ENCODE peak calls at places on chromosome 18, in eight cellular contexts. One of them, this sample, is unnamed. For H3K36me3, the result is how much of the 10 kb centered on the place peaks cover.

GRCh38 chr18:40877096-40877495 is 1077.9 kb upstream of the PIK3C3 start:
- DNase-seq in astrocyte: peak
- DNase-seq in prostate gland: no peak
- DNase-seq in OCI-LY7: no peak
- DNase-seq in CD4-positive, alpha-beta memory T cell: no peak
- DNase-seq in stomach: no peak
- DNase-seq in PC-9: no peak
- DNase-seq in Peyer's patch: no peak
- DNase-seq in this sample: no peak

GRCh38 chr18:36589857-36590543 is 238.8 kb downstream of the TPGS2 start:
- DNase-seq in astrocyte: peak
- DNase-seq in prostate gland: no peak
- DNase-seq in OCI-LY7: no peak
- DNase-seq in CD4-positive, alpha-beta memory T cell: no peak
- DNase-seq in stomach: no peak
- DNase-seq in PC-9: no peak
- DNase-seq in Peyer's patch: no peak
- DNase-seq in this sample: no peak

GRCh38 chr18:13680612-13681011 is 45.7 kb downstream of the FAM210A start:
- DNase-seq in astrocyte: no peak
- DNase-seq in prostate gland: no peak
- DNase-seq in OCI-LY7: no peak
- DNase-seq in CD4-positive, alpha-beta memory T cell: no peak
- DNase-seq in stomach: no peak
- DNase-seq in PC-9: no peak
- DNase-seq in Peyer's patch: no peak
- DNase-seq in this sample: no peak

GRCh38 chr18:25862881-25863600 is 227.4 kb downstream of the SS18 start:
- DNase-seq in astrocyte: no peak
- DNase-seq in prostate gland: no peak
- DNase-seq in OCI-LY7: no peak
- DNase-seq in CD4-positive, alpha-beta memory T cell: no peak
- DNase-seq in stomach: no peak
- DNase-seq in PC-9: no peak
- DNase-seq in Peyer's patch: no peak
- DNase-seq in this sample: no peak

GRCh38 chr18:61639886-61640285 is 252.9 kb downstream of the RNF152 start:
- DNase-seq in astrocyte: no peak
- DNase-seq in prostate gland: no peak
- DNase-seq in OCI-LY7: no peak
- DNase-seq in CD4-positive, alpha-beta memory T cell: no peak
- DNase-seq in stomach: no peak
- DNase-seq in PC-9: no peak
- DNase-seq in Peyer's patch: no peak
- DNase-seq in this sample: no peak

GRCh38 chr18:2963048-2963447 is 49.9 kb downstream of the LPIN2 start:
- DNase-seq in astrocyte: no peak
- DNase-seq in prostate gland: no peak
- DNase-seq in OCI-LY7: peak
- DNase-seq in CD4-positive, alpha-beta memory T cell: peak
- DNase-seq in stomach: no peak
- DNase-seq in PC-9: no peak
- DNase-seq in Peyer's patch: no peak
- DNase-seq in this sample: peak

GRCh38 chr18:3015203-3015590 is 2.3 kb upstream of the LPIN2 start:
- DNase-seq in astrocyte: peak
- DNase-seq in prostate gland: no peak
- DNase-seq in OCI-LY7: no peak
- DNase-seq in CD4-positive, alpha-beta memory T cell: no peak
- DNase-seq in stomach: no peak
- DNase-seq in PC-9: peak
- DNase-seq in Peyer's patch: no peak
- DNase-seq in this sample: no peak

GRCh38 chr18:72107647-72108046 is 436.5 kb downstream of the CBLN2 start:
- DNase-seq in astrocyte: peak
- DNase-seq in prostate gland: peak
- DNase-seq in OCI-LY7: no peak
- DNase-seq in CD4-positive, alpha-beta memory T cell: no peak
- DNase-seq in stomach: no peak
- DNase-seq in PC-9: no peak
- DNase-seq in Peyer's patch: no peak
- DNase-seq in this sample: no peak

GRCh38 chr18:44736664-44737063 is 56.0 kb downstream of the SETBP1 start:
- DNase-seq in astrocyte: no peak
- DNase-seq in prostate gland: no peak
- DNase-seq in OCI-LY7: no peak
- DNase-seq in CD4-positive, alpha-beta memory T cell: no peak
- DNase-seq in stomach: no peak
- DNase-seq in PC-9: peak
- DNase-seq in Peyer's patch: no peak
- DNase-seq in this sample: no peak

GRCh38 chr18:61702007-61702406 is 190.8 kb downstream of the RNF152 start:
- DNase-seq in astrocyte: peak
- DNase-seq in prostate gland: no peak
- DNase-seq in OCI-LY7: no peak
- DNase-seq in CD4-positive, alpha-beta memory T cell: no peak
- DNase-seq in stomach: no peak
- DNase-seq in PC-9: no peak
- DNase-seq in Peyer's patch: no peak
- DNase-seq in this sample: no peak

GRCh38 chr18:48330016-48330991 is 78.9 kb downstream of the ZBTB7C start:
- DNase-seq in astrocyte: peak
- DNase-seq in prostate gland: peak
- DNase-seq in OCI-LY7: no peak
- DNase-seq in CD4-positive, alpha-beta memory T cell: no peak
- DNase-seq in stomach: no peak
- DNase-seq in PC-9: peak
- DNase-seq in Peyer's patch: no peak
- DNase-seq in this sample: no peak

GRCh38 chr18:77115461-77115907 is 17.1 kb downstream of the MBP start:
- DNase-seq in astrocyte: no peak
- DNase-seq in prostate gland: no peak
- DNase-seq in OCI-LY7: no peak
- DNase-seq in CD4-positive, alpha-beta memory T cell: no peak
- DNase-seq in stomach: no peak
- DNase-seq in PC-9: no peak
- DNase-seq in Peyer's patch: no peak
- DNase-seq in this sample: no peak

GRCh38 chr18:77119851-77120491 is 12.6 kb downstream of the MBP start:
- DNase-seq in astrocyte: no peak
- DNase-seq in prostate gland: no peak
- DNase-seq in OCI-LY7: peak
- DNase-seq in CD4-positive, alpha-beta memory T cell: no peak
- DNase-seq in stomach: no peak
- DNase-seq in PC-9: no peak
- DNase-seq in Peyer's patch: no peak
- DNase-seq in this sample: no peak

GRCh38 chr18:77119101-77119850 is 13.3 kb downstream of the MBP start:
- DNase-seq in astrocyte: no peak
- DNase-seq in prostate gland: no peak
- DNase-seq in OCI-LY7: no peak
- DNase-seq in CD4-positive, alpha-beta memory T cell: no peak
- DNase-seq in stomach: no peak
- DNase-seq in PC-9: no peak
- DNase-seq in Peyer's patch: peak
- DNase-seq in this sample: no peak

GRCh38 chr18:77116201-77117080 is 16.1 kb downstream of the MBP start:
- DNase-seq in astrocyte: no peak
- DNase-seq in prostate gland: no peak
- DNase-seq in OCI-LY7: no peak
- DNase-seq in CD4-positive, alpha-beta memory T cell: no peak
- DNase-seq in stomach: no peak
- DNase-seq in PC-9: no peak
- DNase-seq in Peyer's patch: no peak
- DNase-seq in this sample: no peak

DNA sequence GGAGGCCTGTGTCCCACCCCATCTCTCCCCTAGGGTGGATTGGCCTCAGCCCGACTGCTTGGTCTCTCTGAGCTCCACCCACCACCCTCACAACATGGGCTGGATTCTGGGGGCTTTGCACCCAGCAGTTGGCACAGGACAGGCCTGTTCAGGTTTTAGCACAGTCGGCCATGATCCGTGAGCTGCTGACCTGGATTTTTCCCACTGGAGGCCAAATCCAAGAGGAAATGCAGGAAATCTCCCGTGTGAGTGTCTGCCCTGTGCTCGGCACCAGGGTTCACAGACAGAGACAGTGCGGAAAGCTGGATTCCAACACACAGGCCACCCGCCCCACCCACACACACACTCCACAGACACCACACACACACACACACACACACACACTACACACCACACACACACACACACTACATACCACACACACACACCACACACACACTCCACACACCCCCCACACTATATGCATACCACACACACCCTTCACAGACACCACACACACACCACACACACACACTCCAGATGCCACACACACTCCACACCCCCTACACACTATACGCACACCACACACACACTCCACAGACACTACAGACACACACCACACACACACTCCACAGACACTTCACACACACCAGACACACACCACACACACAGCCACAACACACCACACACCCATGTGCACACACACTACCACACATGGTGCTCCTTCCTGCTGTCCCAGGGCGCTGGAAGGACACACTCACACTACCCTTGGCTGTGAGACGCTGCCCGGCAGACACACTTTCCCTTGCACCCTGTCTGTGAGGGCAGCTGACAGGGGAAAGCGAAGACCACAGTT is 14.1 kb downstream of the MBP start:
- DNase-seq in astrocyte: no peak
- DNase-seq in prostate gland: no peak
- DNase-seq in OCI-LY7: no peak
- DNase-seq in CD4-positive, alpha-beta memory T cell: no peak
- DNase-seq in stomach: no peak
- DNase-seq in PC-9: no peak
- DNase-seq in Peyer's patch: no peak
- DNase-seq in this sample: no peak
- H3K27ac ChIP-seq in astrocyte: no peak
- H3K27ac ChIP-seq in prostate gland: no peak
- H3K27ac ChIP-seq in OCI-LY7: no peak
- H3K27ac ChIP-seq in CD4-positive, alpha-beta memory T cell: no peak
- H3K27ac ChIP-seq in stomach: no peak
- H3K27ac ChIP-seq in PC-9: no peak
- H3K27ac ChIP-seq in Peyer's patch: no peak
- H3K27ac ChIP-seq in this sample: peak

GRCh38 chr18:69349912-69350597 is 50.6 kb upstream of the DOK6 start:
- DNase-seq in astrocyte: no peak
- DNase-seq in prostate gland: no peak
- DNase-seq in OCI-LY7: no peak
- DNase-seq in CD4-positive, alpha-beta memory T cell: no peak
- DNase-seq in stomach: no peak
- DNase-seq in PC-9: no peak
- DNase-seq in Peyer's patch: no peak
- DNase-seq in this sample: no peak
- H3K4me3 ChIP-seq in astrocyte: no peak
- H3K4me3 ChIP-seq in prostate gland: no peak
- H3K4me3 ChIP-seq in OCI-LY7: no peak
- H3K4me3 ChIP-seq in CD4-positive, alpha-beta memory T cell: no peak
- H3K4me3 ChIP-seq in stomach: no peak
- H3K4me3 ChIP-seq in PC-9: no peak
- H3K4me3 ChIP-seq in Peyer's patch: no peak
- H3K4me3 ChIP-seq in this sample: no peak

DNA sequence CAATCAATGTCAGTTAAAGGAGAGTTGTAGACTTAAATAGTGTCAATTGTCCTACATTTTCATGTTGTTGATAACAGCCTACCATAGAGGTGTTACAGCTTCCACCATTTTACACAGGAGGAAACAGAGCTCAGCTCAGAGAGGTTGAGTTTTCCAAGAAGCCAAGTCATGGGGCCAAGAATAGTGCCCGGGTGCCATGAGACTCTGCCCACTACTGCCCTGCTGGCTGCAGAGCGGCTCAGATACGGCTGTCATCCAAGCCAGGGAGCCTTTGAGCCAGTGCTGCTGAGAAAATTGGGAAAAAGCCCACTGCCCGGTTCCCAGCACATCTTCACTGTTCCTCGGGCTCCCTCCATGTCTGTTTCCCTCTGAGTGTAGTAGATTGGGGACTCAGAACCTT is 22.0 kb downstream of the RAB12 start:
- DNase-seq in astrocyte: no peak
- DNase-seq in prostate gland: no peak
- DNase-seq in OCI-LY7: no peak
- DNase-seq in CD4-positive, alpha-beta memory T cell: no peak
- DNase-seq in stomach: no peak
- DNase-seq in PC-9: no peak
- DNase-seq in Peyer's patch: no peak
- DNase-seq in this sample: no peak
- H3K36me3 ChIP-seq in astrocyte: under half
- H3K36me3 ChIP-seq in prostate gland: under half
- H3K36me3 ChIP-seq in OCI-LY7: half or more
- H3K36me3 ChIP-seq in CD4-positive, alpha-beta memory T cell: under half
- H3K36me3 ChIP-seq in stomach: under half
- H3K36me3 ChIP-seq in PC-9: under half
- H3K36me3 ChIP-seq in Peyer's patch: under half
- H3K36me3 ChIP-seq in this sample: half or more

GRCh38 chr18:21100141-21100540 is 11.5 kb downstream of the ROCK1 start:
- DNase-seq in astrocyte: peak
- DNase-seq in prostate gland: no peak
- DNase-seq in OCI-LY7: no peak
- DNase-seq in CD4-positive, alpha-beta memory T cell: no peak
- DNase-seq in stomach: no peak
- DNase-seq in PC-9: no peak
- DNase-seq in Peyer's patch: no peak
- DNase-seq in this sample: no peak

GRCh38 chr18:21101172-21101571 is 10.4 kb downstream of the ROCK1 start:
- DNase-seq in astrocyte: no peak
- DNase-seq in prostate gland: no peak
- DNase-seq in OCI-LY7: no peak
- DNase-seq in CD4-positive, alpha-beta memory T cell: no peak
- DNase-seq in stomach: no peak
- DNase-seq in PC-9: no peak
- DNase-seq in Peyer's patch: no peak
- DNase-seq in this sample: no peak

GRCh38 chr18:21100678-21101077 is 10.9 kb downstream of the ROCK1 start:
- DNase-seq in astrocyte: no peak
- DNase-seq in prostate gland: no peak
- DNase-seq in OCI-LY7: no peak
- DNase-seq in CD4-positive, alpha-beta memory T cell: no peak
- DNase-seq in stomach: no peak
- DNase-seq in PC-9: no peak
- DNase-seq in Peyer's patch: no peak
- DNase-seq in this sample: no peak

GRCh38 chr18:21096760-21097159 is 14.9 kb downstream of the ROCK1 start:
- DNase-seq in astrocyte: no peak
- DNase-seq in prostate gland: no peak
- DNase-seq in OCI-LY7: no peak
- DNase-seq in CD4-positive, alpha-beta memory T cell: no peak
- DNase-seq in stomach: no peak
- DNase-seq in PC-9: no peak
- DNase-seq in Peyer's patch: no peak
- DNase-seq in this sample: no peak

DNA sequence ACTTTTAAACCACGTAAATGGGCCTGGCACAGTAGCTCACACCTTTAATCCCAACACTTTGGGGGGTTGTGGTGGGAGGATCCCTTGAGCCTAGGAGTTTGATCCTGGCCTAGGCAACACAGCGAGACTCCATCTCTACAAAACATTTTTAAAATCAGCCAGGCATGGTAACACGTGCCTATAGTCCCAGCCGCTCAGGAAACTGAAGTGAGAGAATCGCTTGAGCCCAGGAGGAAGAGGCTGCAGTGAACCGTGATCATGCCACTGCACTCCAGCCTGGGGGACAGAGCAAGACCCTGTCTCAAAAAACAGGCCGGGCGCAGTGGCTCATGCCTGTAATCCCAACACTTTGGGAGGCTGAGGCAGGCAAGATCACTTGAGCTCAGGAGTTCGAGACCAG is 12.2 kb downstream of the ROCK1 start:
- DNase-seq in astrocyte: no peak
- DNase-seq in prostate gland: no peak
- DNase-seq in OCI-LY7: peak
- DNase-seq in CD4-positive, alpha-beta memory T cell: no peak
- DNase-seq in stomach: no peak
- DNase-seq in PC-9: no peak
- DNase-seq in Peyer's patch: no peak
- DNase-seq in this sample: no peak
- H3K27ac ChIP-seq in astrocyte: no peak
- H3K27ac ChIP-seq in prostate gland: no peak
- H3K27ac ChIP-seq in OCI-LY7: peak
- H3K27ac ChIP-seq in CD4-positive, alpha-beta memory T cell: no peak
- H3K27ac ChIP-seq in stomach: no peak
- H3K27ac ChIP-seq in PC-9: no peak
- H3K27ac ChIP-seq in Peyer's patch: peak
- H3K27ac ChIP-seq in this sample: no peak